ENCODE peak calls at places on chromosomes 12 and 14, in four cellular contexts. W, G, J and V are unnamed samples. For H3K4me1, the result is how much of the 10 kb centered on the place peaks cover.

GRCh38 chr12:90299121-90299520 is 590.5 kb upstream of the ATP2B1 start:
- DNase-seq in G (no peak), J (no peak), W (peak), V (peak)

GRCh38 chr14:32330356-32331226 is 1.5 kb downstream of the AKAP6 start:
- DNase-seq in G (no peak), J (peak), W (no peak), V (no peak)

GRCh38 chr12:51174501-51174900 is 1.6 kb upstream of the TFCP2 start:
- DNase-seq in G (no peak), J (peak), W (no peak), V (no peak)

GRCh38 chr14:104882325-104882973 is 17.4 kb downstream of the CEP170B start:
- DNase-seq in W (no peak), G (no peak), J (peak), V (no peak)

GRCh38 chr12:103013741-103014140 is 56.3 kb downstream of the ASCL1 start:
- DNase-seq in J (no peak), G (no peak), W (no peak), V (no peak)

GRCh38 chr12:105552056-105552455 is 221.6 kb downstream of the C12orf75 start:
- DNase-seq in G (no peak), W (no peak), J (no peak), V (no peak)

GRCh38 chr14:74941676-74942097 is 13.7 kb downstream of the PGF start:
- DNase-seq in J (peak), G (peak), W (no peak), V (peak)

GRCh38 chr12:105487961-105488360 is 157.5 kb downstream of the C12orf75 start:
- DNase-seq in G (no peak), W (no peak), J (peak), V (peak)

GRCh38 chr12:29762637-29763300 is 21.0 kb downstream of the TMTC1 start:
- DNase-seq in W (no peak), G (no peak), J (no peak), V (no peak)

GRCh38 chr14:77111021-77111420 is 13.0 kb downstream of the CIPC start:
- DNase-seq in W (no peak), G (no peak), J (no peak), V (peak)
- H3K4me1 ChIP-seq in W (under half), G (under half), J (under half), V (under half)

DNA sequence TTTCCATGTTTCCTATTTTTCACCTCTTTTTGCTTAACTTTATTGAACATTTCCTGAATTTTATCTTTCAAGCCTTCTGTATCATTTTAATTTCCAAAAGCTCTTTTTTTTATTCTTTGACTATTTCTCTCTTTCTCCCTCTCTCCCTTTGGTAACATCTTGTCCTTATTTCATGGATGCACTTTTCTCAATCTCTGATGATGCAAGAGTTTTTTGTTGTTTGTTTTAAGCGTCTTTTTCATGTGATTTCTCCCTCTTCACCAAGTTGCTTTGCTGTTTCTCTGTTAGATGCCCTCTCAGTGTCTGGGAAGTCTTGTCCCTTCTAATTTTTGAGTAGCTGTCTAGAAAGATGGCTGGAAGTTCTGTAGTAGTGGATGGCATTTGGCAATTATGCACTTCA is 62.6 kb downstream of the ANO6 start:
- DNase-seq in W (no peak), G (no peak), J (no peak), V (no peak)
- H3K9ac ChIP-seq in W (no peak), G (no peak), J (no peak), V (no peak)

GRCh38 chr14:59438148-59438766 is 26.9 kb downstream of the GPR135 start:
- DNase-seq in J (no peak), W (no peak), G (peak), V (peak)
- TF ChIP-seq FOS in J (no peak), W (no peak), G (peak), V (peak)

GRCh38 chr12:24945039-24945438 is 3.9 kb downstream of the BCAT1 start:
- DNase-seq in W (no peak), J (no peak), G (no peak), V (no peak)
- H3K4me1 ChIP-seq in W (under half), J (under half), G (under half), V (under half)

DNA sequence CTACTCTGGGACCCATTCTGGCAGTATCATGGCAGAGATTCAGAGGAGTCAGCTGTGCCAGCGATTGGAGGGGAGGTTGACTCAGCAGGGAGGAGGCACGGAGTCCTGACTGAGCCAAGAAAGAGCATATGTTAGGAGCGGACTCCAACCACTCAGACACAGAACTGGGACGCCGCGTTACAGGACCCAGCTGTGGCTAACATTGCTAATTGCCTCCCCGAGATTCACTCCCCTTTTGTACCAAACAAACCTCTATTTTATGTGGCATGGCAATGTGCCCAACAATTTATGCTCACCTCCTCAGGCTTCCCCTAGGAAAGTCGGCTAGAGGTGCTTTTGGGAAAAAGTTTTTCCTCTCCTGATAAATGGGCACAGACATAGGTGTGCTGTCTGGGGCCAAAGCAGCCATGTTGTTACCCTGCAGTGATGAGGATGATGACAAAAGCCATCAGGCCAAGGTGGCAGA is 15.2 kb upstream of the CLIP1 start:
- DNase-seq in G (peak), J (no peak), W (no peak), V (no peak)
- H3K9ac ChIP-seq in G (no peak), J (peak), W (no peak), V (no peak)

GRCh38 chr12:46149905-46150304 is 118.9 kb downstream of the SLC38A1 start:
- DNase-seq in W (no peak), G (no peak), J (no peak), V (no peak)

GRCh38 chr12:46150735-46151134 is 118.1 kb downstream of the SLC38A1 start:
- DNase-seq in J (no peak), W (no peak), G (no peak), V (no peak)

GRCh38 chr12:46153267-46153872 is 115.5 kb downstream of the SLC38A1 start:
- DNase-seq in W (no peak), J (peak), G (peak), V (peak)

GRCh38 chr12:46152456-46152855 is 116.4 kb downstream of the SLC38A1 start:
- DNase-seq in J (no peak), W (no peak), G (no peak), V (peak)

DNA sequence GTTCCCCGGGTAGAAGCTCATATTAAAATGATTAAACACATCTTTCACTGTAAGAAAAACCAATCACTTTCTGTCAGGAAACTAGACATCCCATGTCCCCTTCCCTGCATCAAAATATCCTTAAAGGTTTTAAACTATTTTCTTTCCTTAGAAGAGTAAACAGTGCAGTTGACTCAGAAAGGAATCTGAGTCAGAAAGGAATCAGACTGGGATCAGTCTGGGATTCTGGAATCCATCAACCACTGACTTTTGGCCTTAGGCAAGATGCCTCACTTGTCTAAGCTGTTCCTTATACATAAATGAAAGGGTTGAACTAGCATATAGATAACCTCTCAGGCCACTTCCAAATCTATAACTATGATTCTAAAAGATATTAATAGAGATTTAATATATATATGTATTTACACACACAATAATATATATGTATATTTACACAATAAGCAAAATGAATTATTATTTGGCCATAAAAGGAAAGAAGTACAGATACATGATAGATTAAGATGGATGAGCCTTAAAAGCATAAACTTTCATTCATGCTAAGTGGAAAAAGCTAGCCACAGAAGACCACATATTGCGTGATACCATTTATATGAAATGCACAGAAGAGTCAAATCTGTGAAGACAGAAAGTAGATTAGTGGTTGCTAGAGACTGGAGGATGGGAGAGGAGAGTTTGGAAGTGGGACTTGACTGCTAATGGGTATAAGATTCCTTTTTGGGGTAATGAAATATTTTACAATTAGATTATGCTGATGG is 114.4 kb downstream of the SLC38A1 start:
- DNase-seq in W (no peak), J (no peak), G (peak), V (peak)
- TF ChIP-seq FOS in W (no peak), J (no peak), G (peak), V (peak)

DNA sequence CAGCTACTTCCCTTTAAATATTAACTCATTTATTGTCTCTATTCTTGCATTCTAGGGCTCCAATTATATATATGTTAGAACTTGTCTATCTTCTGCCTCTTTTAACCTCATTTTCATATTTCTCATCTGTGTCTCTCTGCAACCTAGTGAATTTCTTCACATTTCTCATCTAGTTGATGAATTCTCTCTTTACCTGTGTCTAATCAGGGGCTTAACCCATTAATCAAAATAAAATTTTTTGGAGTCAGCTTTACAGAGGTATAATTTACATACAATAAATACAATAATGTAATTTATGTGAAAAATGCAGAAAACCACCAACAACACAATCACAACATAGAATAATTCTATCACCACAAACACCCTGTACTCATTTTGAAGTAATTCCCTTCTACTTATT is 255.2 kb downstream of the SOX5 start:
- DNase-seq in J (no peak), W (no peak), G (no peak), V (no peak)
- H3K4me1 ChIP-seq in J (under half), W (under half), G (under half), V (under half)

GRCh38 chr14:99598774-99599173 is 5.2 kb downstream of the CCDC85C start:
- DNase-seq in W (no peak), J (no peak), G (no peak), V (peak)
- H3K9ac ChIP-seq in W (no peak), J (no peak), G (no peak), V (no peak)